ENCODE peak calls at places on chromosomes 5 and 9, in seven cellular contexts. E is transverse colon, W is tibial nerve, F is heart left ventricle, I is breast epithelium, K is A549, A is IMR-90. O is an unnamed sample.

GRCh38 chr9:121541256-121541655 is 41.6 kb upstream of the GGTA1 start:
- DNase-seq in F (no peak), I (no peak), K (no peak), W (no peak), E (no peak), A (no peak), O (no peak)

GRCh38 chr9:72883867-72884266 is 69.0 kb downstream of the ALDH1A1 start:
- DNase-seq in W (no peak), E (peak), A (no peak), I (no peak), K (no peak), F (no peak), O (no peak)

GRCh38 chr5:142364251-142365145 is 39.7 kb upstream of the SPRY4 start:
- DNase-seq in K (peak), E (peak), F (peak), A (no peak), W (peak), I (peak), O (no peak)

GRCh38 chr5:1521054-1521453 is 2.7 kb downstream of the LPCAT1 start:
- DNase-seq in K (no peak), I (no peak), A (no peak), W (no peak), F (no peak), E (peak), O (no peak)

GRCh38 chr5:158639876-158640570 is 459.7 kb downstream of the EBF1 start:
- DNase-seq in W (no peak), I (no peak), K (no peak), E (no peak), A (peak), F (no peak), O (no peak)

GRCh38 chr9:22237497-22238363 is 208.9 kb upstream of the DMRTA1 start:
- DNase-seq in I (no peak), A (peak), E (no peak), F (no peak), K (peak), W (no peak), O (no peak)

GRCh38 chr5:174535691-174536090 is 188.7 kb upstream of the MSX2 start:
- DNase-seq in K (no peak), A (peak), F (no peak), I (no peak), W (no peak), E (no peak), O (no peak)

GRCh38 chr5:74655206-74655605 is 14.7 kb upstream of the ENC1 start:
- DNase-seq in E (no peak), W (no peak), I (no peak), A (no peak), F (no peak), K (no peak), O (no peak)

DNA sequence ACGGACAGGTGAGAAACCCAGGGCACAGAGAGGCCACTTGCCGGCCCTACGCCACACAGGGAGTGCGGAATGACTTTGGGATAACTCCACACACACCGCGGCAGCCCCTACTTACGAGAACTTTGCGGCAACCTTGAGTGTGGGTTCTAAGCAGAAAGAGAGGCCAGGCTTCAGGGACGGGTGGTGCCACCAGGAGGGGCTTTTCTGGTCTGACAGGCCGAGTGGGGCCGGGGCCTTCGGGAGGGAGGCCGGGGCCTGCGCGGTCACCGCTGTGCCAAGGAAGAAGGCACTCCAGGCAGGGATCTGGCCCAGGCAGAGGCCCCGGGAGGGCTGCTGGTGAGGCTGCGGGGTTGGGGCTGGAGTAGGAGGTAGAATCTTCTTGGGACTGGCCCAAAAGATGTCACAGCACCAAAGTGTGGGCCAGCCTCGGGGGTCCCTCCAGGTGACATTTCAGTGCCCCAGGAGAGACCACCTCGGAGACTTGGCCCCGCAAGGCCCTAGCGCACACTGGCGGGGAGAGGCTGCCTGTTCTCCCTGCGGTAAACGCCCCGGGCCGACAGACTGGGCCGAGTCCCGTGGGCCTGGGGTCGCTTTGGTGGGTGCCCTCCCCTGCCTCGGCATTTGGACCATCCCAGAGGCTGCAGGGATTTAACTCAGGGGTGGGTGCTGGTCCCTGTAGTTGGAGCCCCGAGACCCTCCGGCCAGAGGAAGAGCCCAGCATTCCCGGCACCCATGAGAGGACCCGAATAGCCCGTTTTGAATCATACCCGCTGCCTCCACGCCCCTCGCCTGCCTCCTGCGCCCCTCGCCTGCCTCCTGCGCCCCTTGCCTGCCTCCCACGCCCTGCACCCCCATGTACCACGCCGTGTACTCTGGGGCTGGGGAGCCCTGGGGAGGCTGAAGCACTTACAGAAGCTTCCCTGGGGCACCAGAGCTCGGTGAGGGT is 9.0 kb upstream of the RNU6ATAC start:
- DNase-seq in A (no peak), K (no peak), E (no peak), F (no peak), I (no peak), W (no peak), O (no peak)
- H3K27ac ChIP-seq in A (no peak), K (no peak), E (no peak), F (no peak), I (no peak), W (peak), O (no peak)

DNA sequence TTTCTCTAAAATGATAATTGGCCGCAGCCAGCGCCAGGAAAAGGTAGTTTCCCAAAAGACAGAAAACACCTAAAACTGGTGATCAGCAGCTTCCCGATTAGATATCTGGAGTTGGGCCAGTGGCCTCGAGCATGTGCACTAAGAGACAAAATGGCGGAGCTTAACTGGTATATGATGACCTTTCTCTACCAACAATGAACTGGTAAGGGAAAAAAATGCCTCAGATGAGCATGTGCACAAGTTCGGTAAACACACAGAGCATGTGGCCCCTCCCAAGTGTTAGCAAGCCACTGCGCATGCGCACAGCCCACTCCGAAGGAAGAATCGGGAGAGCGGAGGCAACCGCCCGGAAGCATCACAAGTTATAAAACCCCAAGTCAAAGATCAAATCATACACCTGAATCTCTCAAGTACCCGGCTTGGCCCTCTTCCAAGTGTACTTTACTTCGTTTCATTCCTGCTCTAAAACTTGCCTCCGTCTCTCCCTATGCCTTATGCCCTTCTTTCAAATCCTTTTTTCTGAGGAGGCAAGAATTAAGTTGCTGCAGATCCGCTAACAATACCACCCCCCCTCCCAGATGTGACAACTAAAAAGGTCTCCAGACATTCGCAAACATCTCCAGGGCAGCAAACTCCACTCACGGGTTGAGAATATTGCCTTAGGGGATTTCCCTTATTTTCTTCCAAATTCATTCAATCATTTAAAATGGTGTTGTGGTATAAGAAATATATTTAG is 15.0 kb upstream of the PTBP3 start:
- DNase-seq in W (peak), F (peak), A (peak), E (peak), K (peak), I (peak), O (no peak)
- TF ChIP-seq POLR2A in W (no peak), F (no peak), A (no peak), E (no peak), K (peak), I (no peak), O (no peak)

GRCh38 chr9:78860806-78861475 is 564.0 kb downstream of the PSAT1 start:
- DNase-seq in W (no peak), F (no peak), K (no peak), I (no peak), E (no peak), A (peak), O (no peak)
- H3K27ac ChIP-seq in W (no peak), F (no peak), K (no peak), I (no peak), E (no peak), A (no peak), O (no peak)

DNA sequence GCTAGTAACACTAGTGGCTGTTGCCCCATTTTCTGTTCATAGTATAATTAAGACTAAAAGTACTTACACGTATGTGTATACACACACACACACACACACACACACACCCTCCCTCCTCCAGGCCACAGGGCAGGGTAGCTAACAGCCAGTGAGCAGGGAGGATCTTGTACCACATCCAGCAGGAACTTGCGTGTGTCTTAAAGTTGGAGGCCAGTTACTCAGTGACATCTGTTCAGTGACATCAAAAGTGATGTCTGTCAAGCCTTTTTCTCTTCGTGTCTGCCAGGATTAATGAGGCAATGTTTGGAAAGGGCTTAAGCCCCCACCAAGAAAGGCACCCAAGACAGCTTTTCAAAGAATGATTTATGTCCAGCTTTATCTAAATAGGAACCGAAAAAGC is 149.4 kb upstream of the KLF4 start:
- DNase-seq in E (peak), F (peak), K (no peak), W (peak), A (peak), I (peak), O (no peak)
- TF ChIP-seq POLR2A in E (peak), F (peak), K (no peak), W (peak), A (peak), I (no peak), O (no peak)

GRCh38 chr9:32136700-32137339 is 247.6 kb upstream of the ACO1 start:
- DNase-seq in W (no peak), I (no peak), F (no peak), A (no peak), E (no peak), K (no peak), O (no peak)

DNA sequence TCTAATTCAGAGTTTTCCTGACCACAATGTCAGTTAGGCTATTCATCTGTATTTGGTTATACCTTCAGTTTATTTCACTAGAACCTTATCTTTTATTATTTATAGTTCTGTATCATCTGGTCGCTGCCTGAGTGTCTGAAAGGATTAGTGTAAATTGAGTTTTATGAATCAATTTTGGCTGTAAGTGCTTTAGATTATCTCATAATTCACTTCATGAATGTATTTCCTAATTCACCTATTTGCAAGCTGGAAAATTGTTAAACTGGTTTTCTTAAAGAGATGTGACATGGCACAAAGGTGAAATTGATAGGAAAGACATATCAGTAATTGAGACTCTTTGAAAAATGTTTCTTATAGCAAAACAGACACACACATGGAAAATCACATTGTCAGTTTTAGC is 242.4 kb upstream of the ACO1 start:
- DNase-seq in E (no peak), K (no peak), I (no peak), A (no peak), W (no peak), F (no peak), O (no peak)
- H3K27ac ChIP-seq in E (no peak), K (no peak), I (no peak), A (no peak), W (no peak), F (no peak), O (no peak)

GRCh38 chr9:132372177-132373095 is 17.6 kb upstream of the SETX start:
- DNase-seq in I (peak), K (no peak), A (peak), W (peak), F (peak), E (peak), O (no peak)
- TF ChIP-seq POLR2A in I (no peak), K (no peak), A (no peak), W (no peak), F (peak), E (no peak), O (no peak)

GRCh38 chr9:124268248-124268647 is 10.5 kb downstream of the NEK6 start:
- DNase-seq in W (no peak), I (no peak), A (no peak), F (no peak), E (no peak), K (no peak), O (no peak)
- H3K27ac ChIP-seq in W (peak), I (peak), A (peak), F (no peak), E (peak), K (peak), O (no peak)

GRCh38 chr9:96299823-96300222 is 2.2 kb downstream of the HSD17B3 start:
- DNase-seq in I (no peak), F (no peak), A (peak), K (no peak), E (no peak), W (no peak), O (no peak)
- TF ChIP-seq POLR2A in I (no peak), F (no peak), A (no peak), K (no peak), E (no peak), W (no peak), O (no peak)

DNA sequence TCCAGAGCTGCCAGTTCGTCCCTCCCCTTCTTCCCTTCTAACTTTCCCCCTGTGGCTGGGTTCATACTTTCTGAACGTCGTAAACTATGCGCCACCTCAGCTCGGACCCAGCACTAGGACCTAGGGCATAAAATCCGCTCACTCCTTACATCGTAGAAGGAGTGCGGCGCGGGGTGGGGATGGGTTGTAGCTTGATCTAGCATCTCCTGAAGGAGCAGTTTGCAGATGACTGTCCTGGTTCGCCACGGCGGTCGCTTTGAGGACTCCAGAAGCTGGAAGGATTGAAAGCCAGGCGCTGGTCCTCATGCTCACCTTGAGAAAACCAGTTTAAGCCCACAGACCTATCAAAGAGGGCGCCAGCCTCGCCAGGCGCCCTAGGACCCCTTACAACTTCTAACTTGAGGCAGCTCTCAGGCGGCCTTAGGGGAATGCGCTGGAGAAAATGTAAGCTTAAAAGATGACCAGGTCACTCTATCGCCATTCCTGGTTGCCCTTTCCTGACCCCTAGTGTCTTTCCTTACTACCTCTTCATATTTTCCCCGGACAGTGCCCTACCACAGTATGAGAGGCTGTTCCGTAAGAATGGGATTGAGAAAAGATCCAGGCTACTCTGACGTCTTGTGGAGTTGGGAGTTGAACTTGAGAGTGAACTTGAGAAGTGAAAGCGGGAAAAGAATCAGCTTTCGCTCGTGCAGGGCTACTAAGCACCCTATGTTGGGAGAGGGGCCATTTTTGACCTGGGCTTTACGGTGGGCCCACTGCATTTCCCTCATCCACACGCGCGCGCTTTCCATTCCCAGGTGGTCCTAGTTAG is 2.8 kb downstream of the RORB start:
- DNase-seq in E (no peak), W (no peak), F (no peak), K (no peak), I (no peak), A (no peak), O (no peak)
- H3K27ac ChIP-seq in E (no peak), W (no peak), F (no peak), K (no peak), I (no peak), A (no peak), O (peak)

O was measured in vagina.